ENCODE peak calls at places on chromosomes 1 and 21, in seven cellular contexts. U is globus pallidus; J is Right ventricle myocardium superior; Q is HT1080; H is spleen; M is activated CD4-positive, alpha-beta memory T cell treated with anti-CD3 and anti-CD28 coated beads for 36 hours; I is activated naive CD8-positive, alpha-beta T cell treated with anti-CD3 and anti-CD28 coated beads for 36 hours. P is an unnamed sample.

GRCh38 chr1:4397196-4397595 is 257.2 kb upstream of the AJAP1 start:
- DNase-seq in Q (peak), J (no peak), I (no peak), M (no peak), H (no peak), U (peak), P (peak)

GRCh38 chr1:43991476-43992231 is at the start of gene CCDC24:
- DNase-seq in U (peak), H (peak), M (peak), Q (peak), I (peak), J (peak), P (peak)

GRCh38 chr1:64980745-64981601 is 14.6 kb upstream of the JAK1 start:
- DNase-seq in H (no peak), J (no peak), M (no peak), I (no peak), Q (peak), U (no peak), P (no peak)

GRCh38 chr1:118960567-118961136 is 27.5 kb downstream of the TBX15 start:
- DNase-seq in U (no peak), I (no peak), M (no peak), J (peak), Q (peak), H (no peak), P (no peak)

GRCh38 chr1:22055463-22055862 is 3.0 kb downstream of the CDC42 start:
- DNase-seq in U (no peak), H (no peak), M (no peak), Q (no peak), J (no peak), I (no peak), P (no peak)

GRCh38 chr1:7915826-7916225 is 24.8 kb downstream of the TNFRSF9 start:
- DNase-seq in J (no peak), Q (no peak), M (peak), U (no peak), H (no peak), I (peak), P (no peak)

GRCh38 chr1:117698398-117699160 is 92.7 kb downstream of the TENT5C start:
- DNase-seq in M (no peak), J (peak), I (no peak), H (no peak), U (no peak), Q (peak), P (no peak)

GRCh38 chr1:41482001-41482765 is 2.3 kb downstream of the EDN2 start:
- DNase-seq in Q (no peak), U (no peak), J (no peak), I (no peak), M (no peak), H (peak), P (no peak)

GRCh38 chr1:2391034-2391384 is 345 bp downstream of the MORN1 start:
- DNase-seq in I (peak), J (peak), Q (peak), M (peak), H (no peak), U (no peak), P (no peak)

GRCh38 chr1:244012232-244012631 is 38.9 kb upstream of the ZBTB18 start:
- DNase-seq in H (no peak), I (no peak), Q (peak), J (no peak), M (no peak), U (peak), P (peak)

GRCh38 chr1:151944859-151945575 is 35.7 kb upstream of the THEM4 start:
- DNase-seq in U (no peak), I (no peak), J (no peak), M (no peak), Q (no peak), H (no peak), P (no peak)

GRCh38 chr1:187626056-187626455 is 797.3 kb downstream of the PLA2G4A start:
- DNase-seq in U (no peak), Q (no peak), I (no peak), H (no peak), J (no peak), M (no peak), P (no peak)

GRCh38 chr1:49160677-49161076 is 384.0 kb upstream of the BEND5 start:
- DNase-seq in U (no peak), I (no peak), M (no peak), H (no peak), J (no peak), Q (no peak), P (no peak)

GRCh38 chr1:223142795-223143759 is at the start of gene TLR5:
- DNase-seq in M (peak), H (peak), J (peak), I (peak), Q (no peak), U (peak), P (peak)

GRCh38 chr1:76659171-76659940 is 207.9 kb upstream of the ST6GALNAC5 start:
- DNase-seq in U (no peak), H (no peak), M (no peak), J (no peak), Q (peak), I (no peak), P (no peak)

GRCh38 chr21:44065428-44065827 is 41.8 kb upstream of the PWP2 start:
- DNase-seq in I (peak), M (peak), H (peak), J (no peak), Q (peak), U (no peak), P (no peak)

GRCh38 chr1:30176477-30176876 is 546.9 kb downstream of the MATN1 start:
- DNase-seq in J (no peak), M (no peak), U (no peak), H (no peak), Q (no peak), I (no peak), P (no peak)

GRCh38 chr21:17388226-17388625 is 124.6 kb upstream of the CXADR start:
- DNase-seq in U (peak), H (no peak), M (no peak), Q (no peak), I (no peak), J (no peak), P (peak)

GRCh38 chr1:218297867-218298266 is 12.8 kb downstream of the RRP15 start:
- DNase-seq in I (no peak), M (no peak), Q (no peak), H (no peak), J (no peak), U (no peak), P (no peak)

GRCh38 chr1:109767596-109768334 is 4.0 kb upstream of the EPS8L3 start:
- DNase-seq in U (no peak), I (no peak), Q (no peak), M (peak), J (peak), H (peak), P (no peak)

GRCh38 chr1:152622803-152623202 is at the start of gene LCE3A:
- DNase-seq in Q (peak), J (no peak), H (no peak), I (no peak), M (no peak), U (no peak), P (no peak)

GRCh38 chr1:185734929-185735666 is 907 bp downstream of the HMCN1 start:
- DNase-seq in J (no peak), H (no peak), U (no peak), Q (no peak), M (no peak), I (no peak), P (no peak)

GRCh38 chr1:115976062-115976899 is at the start of gene SLC22A15:
- DNase-seq in J (peak), H (peak), M (peak), Q (peak), U (peak), I (peak), P (peak)

GRCh38 chr1:41728403-41729202 is 190.1 kb downstream of the HIVEP3 start:
- DNase-seq in J (no peak), M (peak), I (peak), Q (no peak), U (peak), H (peak), P (peak)